ENCODE peak calls at places on chromosomes 4 and X, in six cellular contexts. One of them, this sample, is unnamed.

GRCh38 chr4:786074-786741 is 39.7 kb downstream of the CPLX1 start:
- DNase-seq in heart left ventricle: no peak
- DNase-seq in thoracic aorta: no peak
- DNase-seq in left lung: peak; percentile 78
- DNase-seq in MM.1S: no peak
- DNase-seq in fibroblast of lung: no peak
- DNase-seq in this sample: no peak

GRCh38 chrX:74179071-74179470 is 124.9 kb upstream of the ZCCHC13 start:
- DNase-seq in heart left ventricle: no peak
- DNase-seq in thoracic aorta: no peak
- DNase-seq in left lung: no peak
- DNase-seq in MM.1S: no peak
- DNase-seq in fibroblast of lung: peak; percentile 71
- DNase-seq in this sample: no peak

GRCh38 chrX:130680164-130681035 is 222.6 kb downstream of the ENOX2 start:
- DNase-seq in heart left ventricle: no peak
- DNase-seq in thoracic aorta: no peak
- DNase-seq in left lung: no peak
- DNase-seq in MM.1S: no peak
- DNase-seq in fibroblast of lung: peak; percentile 42
- DNase-seq in this sample: no peak

GRCh38 chrX:13085533-13085932 is 41.1 kb upstream of the FAM9C start:
- DNase-seq in heart left ventricle: no peak
- DNase-seq in thoracic aorta: no peak
- DNase-seq in left lung: no peak
- DNase-seq in MM.1S: no peak
- DNase-seq in fibroblast of lung: no peak
- DNase-seq in this sample: no peak

GRCh38 chr4:126708716-126709115 is 924.0 kb upstream of the INTU start:
- DNase-seq in heart left ventricle: no peak
- DNase-seq in thoracic aorta: no peak
- DNase-seq in left lung: no peak
- DNase-seq in MM.1S: no peak
- DNase-seq in fibroblast of lung: no peak
- DNase-seq in this sample: no peak

GRCh38 chr4:31538877-31539276 is 818.7 kb downstream of the PCDH7 start:
- DNase-seq in heart left ventricle: no peak
- DNase-seq in thoracic aorta: no peak
- DNase-seq in left lung: no peak
- DNase-seq in MM.1S: no peak
- DNase-seq in fibroblast of lung: no peak
- DNase-seq in this sample: no peak

GRCh38 chr4:110270492-110271197 is 72.2 kb upstream of the ELOVL6 start:
- DNase-seq in heart left ventricle: no peak
- DNase-seq in thoracic aorta: no peak
- DNase-seq in left lung: no peak
- DNase-seq in MM.1S: no peak
- DNase-seq in fibroblast of lung: peak; percentile 95
- DNase-seq in this sample: no peak

GRCh38 chrX:132023117-132023895 is at the start of gene STK26:
- DNase-seq in heart left ventricle: peak; percentile 65
- DNase-seq in thoracic aorta: peak; percentile 2
- DNase-seq in left lung: peak; percentile 95
- DNase-seq in MM.1S: peak; percentile 71
- DNase-seq in fibroblast of lung: peak; percentile 53
- DNase-seq in this sample: peak; percentile 73

GRCh38 chrX:10414872-10415703 is 205.3 kb downstream of the MID1 start:
- DNase-seq in heart left ventricle: no peak
- DNase-seq in thoracic aorta: no peak
- DNase-seq in left lung: no peak
- DNase-seq in MM.1S: no peak
- DNase-seq in fibroblast of lung: peak; percentile 78
- DNase-seq in this sample: no peak

GRCh38 chr4:180669637-180670036 is 1573.6 kb upstream of the TENM3 start:
- DNase-seq in heart left ventricle: no peak
- DNase-seq in thoracic aorta: no peak
- DNase-seq in left lung: no peak
- DNase-seq in MM.1S: no peak
- DNase-seq in fibroblast of lung: peak; percentile 96
- DNase-seq in this sample: no peak

GRCh38 chr4:180665481-180665880 is 1577.7 kb upstream of the TENM3 start:
- DNase-seq in heart left ventricle: no peak
- DNase-seq in thoracic aorta: no peak
- DNase-seq in left lung: no peak
- DNase-seq in MM.1S: peak; percentile 31
- DNase-seq in fibroblast of lung: peak; percentile 3
- DNase-seq in this sample: no peak

GRCh38 chr4:180665994-180666818 is 1577.0 kb upstream of the TENM3 start:
- DNase-seq in heart left ventricle: no peak
- DNase-seq in thoracic aorta: no peak
- DNase-seq in left lung: no peak
- DNase-seq in MM.1S: peak; percentile 73
- DNase-seq in fibroblast of lung: peak; percentile 65
- DNase-seq in this sample: no peak

GRCh38 chr4:180668732-180669131 is 1574.5 kb upstream of the TENM3 start:
- DNase-seq in heart left ventricle: no peak
- DNase-seq in thoracic aorta: no peak
- DNase-seq in left lung: no peak
- DNase-seq in MM.1S: no peak
- DNase-seq in fibroblast of lung: no peak
- DNase-seq in this sample: no peak

DNA sequence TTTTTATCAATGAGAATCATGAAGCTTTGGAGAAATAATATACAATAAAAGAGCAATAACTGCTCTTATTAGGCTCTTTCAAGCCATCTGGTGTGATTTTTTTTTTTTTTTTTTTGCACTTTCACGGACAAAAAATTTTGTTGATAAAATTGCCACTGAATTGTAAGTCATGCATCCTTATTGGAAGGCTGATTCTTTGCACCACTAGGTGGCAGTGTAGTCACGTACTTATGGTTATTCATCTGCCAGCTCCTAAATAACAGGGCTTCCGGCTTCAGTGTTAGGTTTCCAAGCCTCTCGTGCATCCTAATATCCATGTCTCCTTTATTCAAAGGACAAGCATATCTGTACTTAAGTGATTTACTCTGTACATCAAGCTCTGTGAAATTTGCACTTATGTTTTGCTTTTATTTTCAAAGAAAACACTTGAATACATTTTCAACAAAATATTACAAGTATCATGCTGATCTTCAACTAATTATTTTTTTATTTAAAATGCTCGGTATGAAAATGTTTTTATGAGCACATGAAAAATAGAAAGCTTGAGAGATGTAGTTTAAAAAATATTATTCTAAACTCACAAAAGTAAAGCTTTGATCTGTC is 1578.3 kb upstream of the TENM3 start:
- DNase-seq in heart left ventricle: peak; percentile 54
- DNase-seq in thoracic aorta: no peak
- DNase-seq in left lung: no peak
- DNase-seq in MM.1S: peak; percentile 83
- DNase-seq in fibroblast of lung: peak; percentile 82
- DNase-seq in this sample: no peak
- TF ChIP-seq CTCF in heart left ventricle: peak; percentile 81
- TF ChIP-seq CTCF in thoracic aorta: peak; percentile 58
- TF ChIP-seq CTCF in left lung: peak; percentile 67
- TF ChIP-seq CTCF in MM.1S: peak; percentile 82
- TF ChIP-seq CTCF in fibroblast of lung: peak; percentile 72
- TF ChIP-seq CTCF in this sample: peak; percentile 59

GRCh38 chr4:173652283-173652931 is 122.4 kb upstream of the HAND2 start:
- DNase-seq in heart left ventricle: no peak
- DNase-seq in thoracic aorta: no peak
- DNase-seq in left lung: no peak
- DNase-seq in MM.1S: no peak
- DNase-seq in fibroblast of lung: no peak
- DNase-seq in this sample: no peak
- H3K27ac ChIP-seq in heart left ventricle: peak overlapping the region; percentile 71
- H3K27ac ChIP-seq in thoracic aorta: peak overlapping the region; percentile 44
- H3K27ac ChIP-seq in left lung: no peak overlapping the region
- H3K27ac ChIP-seq in MM.1S: no peak overlapping the region
- H3K27ac ChIP-seq in fibroblast of lung: no peak overlapping the region
- H3K27ac ChIP-seq in this sample: no peak overlapping the region

GRCh38 chr4:168857546-168858314 is 152.3 kb downstream of the CBR4 start:
- DNase-seq in heart left ventricle: no peak
- DNase-seq in thoracic aorta: no peak
- DNase-seq in left lung: no peak
- DNase-seq in MM.1S: no peak
- DNase-seq in fibroblast of lung: peak; percentile 89
- DNase-seq in this sample: no peak
- H3K4me3 ChIP-seq in heart left ventricle: no peak overlapping the region
- H3K4me3 ChIP-seq in thoracic aorta: peak overlapping the region; percentile 6
- H3K4me3 ChIP-seq in left lung: no peak overlapping the region
- H3K4me3 ChIP-seq in MM.1S: no peak overlapping the region
- H3K4me3 ChIP-seq in fibroblast of lung: no peak overlapping the region
- H3K4me3 ChIP-seq in this sample: no peak overlapping the region

GRCh38 chr4:149896428-149896827 is 80.8 kb upstream of the IQCM start:
- DNase-seq in heart left ventricle: peak; percentile 20
- DNase-seq in thoracic aorta: no peak
- DNase-seq in left lung: no peak
- DNase-seq in MM.1S: no peak
- DNase-seq in fibroblast of lung: peak; percentile 53
- DNase-seq in this sample: no peak

GRCh38 chr4:149901128-149901527 is 85.5 kb upstream of the IQCM start:
- DNase-seq in heart left ventricle: no peak
- DNase-seq in thoracic aorta: no peak
- DNase-seq in left lung: no peak
- DNase-seq in MM.1S: no peak
- DNase-seq in fibroblast of lung: no peak
- DNase-seq in this sample: no peak

DNA sequence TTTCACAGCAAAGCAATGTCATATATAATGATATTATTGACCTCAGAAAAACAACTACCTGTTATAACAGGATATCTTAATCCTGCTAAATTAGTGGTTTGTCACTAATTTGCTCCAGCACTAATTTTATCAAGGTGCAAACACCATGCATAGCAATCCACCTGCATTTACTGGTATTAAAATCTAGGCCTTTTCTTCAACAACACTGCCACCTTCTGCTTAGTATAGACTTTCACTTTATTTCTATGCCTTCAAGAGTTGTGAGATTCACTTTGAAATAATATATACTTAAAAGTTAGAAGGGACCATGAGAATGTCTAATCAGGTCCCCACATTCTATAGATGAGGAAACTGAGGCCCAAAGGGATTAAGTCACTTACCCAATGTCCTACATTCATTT is 82.1 kb upstream of the IQCM start:
- DNase-seq in heart left ventricle: no peak
- DNase-seq in thoracic aorta: no peak
- DNase-seq in left lung: no peak
- DNase-seq in MM.1S: peak; percentile 17
- DNase-seq in fibroblast of lung: peak; percentile 22
- DNase-seq in this sample: no peak
- TF ChIP-seq CTCF in heart left ventricle: peak; percentile 49
- TF ChIP-seq CTCF in thoracic aorta: peak; percentile 28
- TF ChIP-seq CTCF in left lung: peak; percentile 19
- TF ChIP-seq CTCF in MM.1S: peak; percentile 48
- TF ChIP-seq CTCF in fibroblast of lung: peak; percentile 21
- TF ChIP-seq CTCF in this sample: no peak

DNA sequence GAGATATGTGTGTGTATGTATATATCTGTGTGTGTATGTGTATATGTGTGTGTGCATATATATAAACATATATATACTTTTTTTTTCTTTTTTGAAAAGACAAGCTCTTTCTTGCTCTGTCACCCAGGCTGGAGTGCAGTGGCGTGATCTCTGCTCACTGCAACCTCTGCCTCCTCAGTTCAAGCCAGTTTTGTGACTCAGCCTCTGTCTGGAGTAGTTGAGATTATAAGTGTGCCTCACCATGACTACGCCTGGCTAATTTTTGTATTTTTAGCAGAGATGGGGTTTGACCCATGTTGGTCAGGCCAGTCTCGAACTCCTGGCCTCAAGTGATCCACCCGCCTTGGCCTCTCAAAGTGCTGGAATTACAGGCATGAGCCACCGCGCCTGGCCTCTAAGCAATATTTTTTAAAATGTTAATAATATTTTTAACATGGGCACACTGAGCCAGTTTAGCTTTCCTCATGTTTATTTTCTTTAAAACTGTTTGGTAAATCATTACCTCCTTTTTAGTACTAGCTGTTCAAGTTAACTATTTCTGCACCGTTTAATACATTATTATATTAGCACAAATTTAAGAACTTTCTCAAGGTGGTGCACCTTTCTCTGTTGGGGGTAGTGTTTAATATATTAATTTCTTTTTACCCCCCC is 33.3 kb downstream of the BBS12 start:
- DNase-seq in heart left ventricle: no peak
- DNase-seq in thoracic aorta: peak; percentile 11
- DNase-seq in left lung: no peak
- DNase-seq in MM.1S: no peak
- DNase-seq in fibroblast of lung: peak; percentile 91
- DNase-seq in this sample: no peak
- H3K27ac ChIP-seq in heart left ventricle: no peak overlapping the region
- H3K27ac ChIP-seq in thoracic aorta: peak overlapping the region; percentile 56
- H3K27ac ChIP-seq in left lung: peak overlapping the region; percentile 25
- H3K27ac ChIP-seq in MM.1S: no peak overlapping the region
- H3K27ac ChIP-seq in fibroblast of lung: peak overlapping the region; percentile 81
- H3K27ac ChIP-seq in this sample: no peak overlapping the region

GRCh38 chrX:107715331-107716044 is 60.1 kb downstream of the TSC22D3 start:
- DNase-seq in heart left ventricle: no peak
- DNase-seq in thoracic aorta: no peak
- DNase-seq in left lung: no peak
- DNase-seq in MM.1S: no peak
- DNase-seq in fibroblast of lung: peak; percentile 39
- DNase-seq in this sample: no peak

GRCh38 chrX:107716045-107716684 is 59.4 kb downstream of the TSC22D3 start:
- DNase-seq in heart left ventricle: peak; percentile 45
- DNase-seq in thoracic aorta: no peak
- DNase-seq in left lung: peak; percentile 78
- DNase-seq in MM.1S: peak; percentile 27
- DNase-seq in fibroblast of lung: peak; percentile 49
- DNase-seq in this sample: no peak

GRCh38 chrX:107716816-107717700 is 58.5 kb downstream of the TSC22D3 start:
- DNase-seq in heart left ventricle: peak; percentile 90
- DNase-seq in thoracic aorta: peak; percentile 60
- DNase-seq in left lung: peak; percentile 88
- DNase-seq in MM.1S: peak; percentile 94
- DNase-seq in fibroblast of lung: peak; percentile 76
- DNase-seq in this sample: peak; percentile 96

GRCh38 chrX:107721318-107721717 is 54.3 kb downstream of the TSC22D3 start:
- DNase-seq in heart left ventricle: no peak
- DNase-seq in thoracic aorta: no peak
- DNase-seq in left lung: no peak
- DNase-seq in MM.1S: no peak
- DNase-seq in fibroblast of lung: no peak
- DNase-seq in this sample: no peak

GRCh38 chrX:107718156-107718621 is 57.4 kb downstream of the TSC22D3 start:
- DNase-seq in heart left ventricle: peak; percentile 56
- DNase-seq in thoracic aorta: peak; percentile 76
- DNase-seq in left lung: no peak
- DNase-seq in MM.1S: peak; percentile 77
- DNase-seq in fibroblast of lung: peak; percentile 58
- DNase-seq in this sample: peak; percentile 88
- H3K4me3 ChIP-seq in heart left ventricle: no peak overlapping the region
- H3K4me3 ChIP-seq in thoracic aorta: no peak overlapping the region
- H3K4me3 ChIP-seq in left lung: no peak overlapping the region
- H3K4me3 ChIP-seq in MM.1S: no peak overlapping the region
- H3K4me3 ChIP-seq in fibroblast of lung: no peak overlapping the region
- H3K4me3 ChIP-seq in this sample: no peak overlapping the region

GRCh38 chrX:31423575-31424284 is 351.9 kb upstream of the FTHL17 start:
- DNase-seq in heart left ventricle: peak; percentile 44
- DNase-seq in thoracic aorta: no peak
- DNase-seq in left lung: no peak
- DNase-seq in MM.1S: peak; percentile 22
- DNase-seq in fibroblast of lung: peak; percentile 36
- DNase-seq in this sample: no peak
- TF ChIP-seq CTCF in heart left ventricle: peak; percentile 39
- TF ChIP-seq CTCF in thoracic aorta: no peak
- TF ChIP-seq CTCF in left lung: no peak
- TF ChIP-seq CTCF in MM.1S: peak; percentile 29
- TF ChIP-seq CTCF in fibroblast of lung: peak; percentile 34
- TF ChIP-seq CTCF in this sample: no peak

This sample was measured in coronary artery.